ENCODE peak calls at places on chromosomes 6 and 20, in nine cellular contexts. One of them, this sample, is unnamed.

GRCh38 chr6:136365781-136366354 is 76.2 kb upstream of the BCLAF1 start:
- DNase-seq in RWPE1: no peak
- DNase-seq in H1: no peak
- DNase-seq in IMR-90: peak
- DNase-seq in progenitor cell of endocrine pancreas: no peak
- DNase-seq in fibroblast of lung: no peak
- DNase-seq in mesothelial cell of epicardium: no peak
- DNase-seq in mammary epithelial cell: no peak
- DNase-seq in epithelial cell of esophagus: peak
- DNase-seq in this sample: no peak

GRCh38 chr6:10381133-10381829 is 33.6 kb downstream of the TFAP2A start:
- DNase-seq in RWPE1: no peak
- DNase-seq in H1: no peak
- DNase-seq in IMR-90: no peak
- DNase-seq in progenitor cell of endocrine pancreas: no peak
- DNase-seq in fibroblast of lung: no peak
- DNase-seq in mesothelial cell of epicardium: no peak
- DNase-seq in mammary epithelial cell: no peak
- DNase-seq in epithelial cell of esophagus: no peak
- DNase-seq in this sample: no peak

GRCh38 chr6:116363759-116364158 is 7.0 kb upstream of the DSE start:
- DNase-seq in RWPE1: no peak
- DNase-seq in H1: no peak
- DNase-seq in IMR-90: peak
- DNase-seq in progenitor cell of endocrine pancreas: no peak
- DNase-seq in fibroblast of lung: peak
- DNase-seq in mesothelial cell of epicardium: no peak
- DNase-seq in mammary epithelial cell: no peak
- DNase-seq in epithelial cell of esophagus: peak
- DNase-seq in this sample: no peak

GRCh38 chr20:32467506-32468312 is 109.6 kb downstream of the ASXL1 start:
- DNase-seq in RWPE1: no peak
- DNase-seq in H1: no peak
- DNase-seq in IMR-90: no peak
- DNase-seq in progenitor cell of endocrine pancreas: no peak
- DNase-seq in fibroblast of lung: no peak
- DNase-seq in mesothelial cell of epicardium: no peak
- DNase-seq in mammary epithelial cell: no peak
- DNase-seq in epithelial cell of esophagus: no peak
- DNase-seq in this sample: no peak

GRCh38 chr6:152265651-152266050 is 371.5 kb downstream of the SYNE1 start:
- DNase-seq in RWPE1: no peak
- DNase-seq in H1: no peak
- DNase-seq in IMR-90: no peak
- DNase-seq in progenitor cell of endocrine pancreas: no peak
- DNase-seq in fibroblast of lung: no peak
- DNase-seq in mesothelial cell of epicardium: no peak
- DNase-seq in mammary epithelial cell: no peak
- DNase-seq in epithelial cell of esophagus: no peak
- DNase-seq in this sample: no peak

GRCh38 chr6:130913119-130913518 is 85.9 kb downstream of the SMLR1 start:
- DNase-seq in RWPE1: no peak
- DNase-seq in H1: no peak
- DNase-seq in IMR-90: no peak
- DNase-seq in progenitor cell of endocrine pancreas: no peak
- DNase-seq in fibroblast of lung: no peak
- DNase-seq in mesothelial cell of epicardium: no peak
- DNase-seq in mammary epithelial cell: peak
- DNase-seq in epithelial cell of esophagus: peak
- DNase-seq in this sample: no peak

GRCh38 chr6:104252276-104252675 is 607.4 kb downstream of the HACE1 start:
- DNase-seq in RWPE1: peak
- DNase-seq in H1: no peak
- DNase-seq in IMR-90: no peak
- DNase-seq in progenitor cell of endocrine pancreas: no peak
- DNase-seq in fibroblast of lung: no peak
- DNase-seq in mesothelial cell of epicardium: no peak
- DNase-seq in mammary epithelial cell: peak
- DNase-seq in epithelial cell of esophagus: peak
- DNase-seq in this sample: no peak

GRCh38 chr20:20946122-20946759 is 159.9 kb downstream of the LINC00237 start:
- DNase-seq in RWPE1: no peak
- DNase-seq in H1: no peak
- DNase-seq in IMR-90: no peak
- DNase-seq in progenitor cell of endocrine pancreas: no peak
- DNase-seq in fibroblast of lung: peak
- DNase-seq in mesothelial cell of epicardium: no peak
- DNase-seq in mammary epithelial cell: peak
- DNase-seq in epithelial cell of esophagus: peak
- DNase-seq in this sample: no peak

GRCh38 chr20:32522775-32523612 is 62.1 kb downstream of the NOL4L start:
- DNase-seq in RWPE1: no peak
- DNase-seq in H1: no peak
- DNase-seq in IMR-90: peak
- DNase-seq in progenitor cell of endocrine pancreas: no peak
- DNase-seq in fibroblast of lung: peak
- DNase-seq in mesothelial cell of epicardium: no peak
- DNase-seq in mammary epithelial cell: no peak
- DNase-seq in epithelial cell of esophagus: peak
- DNase-seq in this sample: no peak

GRCh38 chr6:169223006-169223405 is 30.6 kb downstream of the THBS2 start:
- DNase-seq in RWPE1: no peak
- DNase-seq in H1: no peak
- DNase-seq in IMR-90: no peak
- DNase-seq in progenitor cell of endocrine pancreas: no peak
- DNase-seq in fibroblast of lung: no peak
- DNase-seq in mesothelial cell of epicardium: no peak
- DNase-seq in mammary epithelial cell: no peak
- DNase-seq in epithelial cell of esophagus: no peak
- DNase-seq in this sample: no peak

GRCh38 chr6:142118926-142119325 is 13.8 kb upstream of the GJE1 start:
- DNase-seq in RWPE1: no peak
- DNase-seq in H1: no peak
- DNase-seq in IMR-90: peak
- DNase-seq in progenitor cell of endocrine pancreas: no peak
- DNase-seq in fibroblast of lung: no peak
- DNase-seq in mesothelial cell of epicardium: no peak
- DNase-seq in mammary epithelial cell: no peak
- DNase-seq in epithelial cell of esophagus: peak
- DNase-seq in this sample: no peak

GRCh38 chr6:105432797-105433196 is 29.9 kb upstream of the PREP start:
- DNase-seq in RWPE1: peak
- DNase-seq in H1: no peak
- DNase-seq in IMR-90: peak
- DNase-seq in progenitor cell of endocrine pancreas: no peak
- DNase-seq in fibroblast of lung: peak
- DNase-seq in mesothelial cell of epicardium: no peak
- DNase-seq in mammary epithelial cell: peak
- DNase-seq in epithelial cell of esophagus: peak
- DNase-seq in this sample: peak

GRCh38 chr6:11615214-11615602 is 77.7 kb downstream of the TMEM170B start:
- DNase-seq in RWPE1: no peak
- DNase-seq in H1: no peak
- DNase-seq in IMR-90: peak
- DNase-seq in progenitor cell of endocrine pancreas: no peak
- DNase-seq in fibroblast of lung: peak
- DNase-seq in mesothelial cell of epicardium: no peak
- DNase-seq in mammary epithelial cell: peak
- DNase-seq in epithelial cell of esophagus: peak
- DNase-seq in this sample: no peak

GRCh38 chr6:6595025-6595424 is 6.5 kb downstream of the LY86 start:
- DNase-seq in RWPE1: no peak
- DNase-seq in H1: no peak
- DNase-seq in IMR-90: no peak
- DNase-seq in progenitor cell of endocrine pancreas: no peak
- DNase-seq in fibroblast of lung: no peak
- DNase-seq in mesothelial cell of epicardium: no peak
- DNase-seq in mammary epithelial cell: no peak
- DNase-seq in epithelial cell of esophagus: no peak
- DNase-seq in this sample: no peak
- TF ChIP-seq CTCF in RWPE1: no peak
- TF ChIP-seq CTCF in H1: no peak
- TF ChIP-seq CTCF in IMR-90: no peak
- TF ChIP-seq CTCF in progenitor cell of endocrine pancreas: no peak
- TF ChIP-seq CTCF in fibroblast of lung: no peak
- TF ChIP-seq CTCF in mesothelial cell of epicardium: no peak
- TF ChIP-seq CTCF in mammary epithelial cell: no peak
- TF ChIP-seq CTCF in epithelial cell of esophagus: no peak
- TF ChIP-seq CTCF in this sample: no peak

GRCh38 chr6:161743526-161744196 is 469.8 kb upstream of the AGPAT4 start:
- DNase-seq in RWPE1: no peak
- DNase-seq in H1: no peak
- DNase-seq in IMR-90: no peak
- DNase-seq in progenitor cell of endocrine pancreas: no peak
- DNase-seq in fibroblast of lung: no peak
- DNase-seq in mesothelial cell of epicardium: no peak
- DNase-seq in mammary epithelial cell: no peak
- DNase-seq in epithelial cell of esophagus: no peak
- DNase-seq in this sample: no peak

GRCh38 chr6:161748535-161749386 is 474.9 kb upstream of the AGPAT4 start:
- DNase-seq in RWPE1: peak
- DNase-seq in H1: peak
- DNase-seq in IMR-90: no peak
- DNase-seq in progenitor cell of endocrine pancreas: peak
- DNase-seq in fibroblast of lung: peak
- DNase-seq in mesothelial cell of epicardium: peak
- DNase-seq in mammary epithelial cell: no peak
- DNase-seq in epithelial cell of esophagus: peak
- DNase-seq in this sample: peak

GRCh38 chr6:161744211-161745067 is 470.6 kb upstream of the AGPAT4 start:
- DNase-seq in RWPE1: no peak
- DNase-seq in H1: no peak
- DNase-seq in IMR-90: no peak
- DNase-seq in progenitor cell of endocrine pancreas: no peak
- DNase-seq in fibroblast of lung: peak
- DNase-seq in mesothelial cell of epicardium: no peak
- DNase-seq in mammary epithelial cell: no peak
- DNase-seq in epithelial cell of esophagus: no peak
- DNase-seq in this sample: no peak

GRCh38 chr6:161745128-161745527 is 471.3 kb upstream of the AGPAT4 start:
- DNase-seq in RWPE1: no peak
- DNase-seq in H1: no peak
- DNase-seq in IMR-90: no peak
- DNase-seq in progenitor cell of endocrine pancreas: no peak
- DNase-seq in fibroblast of lung: no peak
- DNase-seq in mesothelial cell of epicardium: no peak
- DNase-seq in mammary epithelial cell: no peak
- DNase-seq in epithelial cell of esophagus: no peak
- DNase-seq in this sample: no peak

GRCh38 chr6:161745594-161745993 is 471.7 kb upstream of the AGPAT4 start:
- DNase-seq in RWPE1: no peak
- DNase-seq in H1: no peak
- DNase-seq in IMR-90: no peak
- DNase-seq in progenitor cell of endocrine pancreas: no peak
- DNase-seq in fibroblast of lung: peak
- DNase-seq in mesothelial cell of epicardium: no peak
- DNase-seq in mammary epithelial cell: no peak
- DNase-seq in epithelial cell of esophagus: no peak
- DNase-seq in this sample: no peak
- TF ChIP-seq CTCF in RWPE1: no peak
- TF ChIP-seq CTCF in H1: no peak
- TF ChIP-seq CTCF in IMR-90: no peak
- TF ChIP-seq CTCF in progenitor cell of endocrine pancreas: no peak
- TF ChIP-seq CTCF in fibroblast of lung: no peak
- TF ChIP-seq CTCF in mesothelial cell of epicardium: no peak
- TF ChIP-seq CTCF in mammary epithelial cell: no peak
- TF ChIP-seq CTCF in epithelial cell of esophagus: no peak
- TF ChIP-seq CTCF in this sample: no peak

GRCh38 chr20:1397710-1398109 is 4.9 kb upstream of the FKBP1A start:
- DNase-seq in RWPE1: no peak
- DNase-seq in H1: no peak
- DNase-seq in IMR-90: peak
- DNase-seq in progenitor cell of endocrine pancreas: no peak
- DNase-seq in fibroblast of lung: no peak
- DNase-seq in mesothelial cell of epicardium: no peak
- DNase-seq in mammary epithelial cell: no peak
- DNase-seq in epithelial cell of esophagus: no peak
- DNase-seq in this sample: no peak
- TF ChIP-seq CTCF in RWPE1: no peak
- TF ChIP-seq CTCF in H1: no peak
- TF ChIP-seq CTCF in IMR-90: peak
- TF ChIP-seq CTCF in progenitor cell of endocrine pancreas: no peak
- TF ChIP-seq CTCF in fibroblast of lung: peak
- TF ChIP-seq CTCF in mesothelial cell of epicardium: no peak
- TF ChIP-seq CTCF in mammary epithelial cell: no peak
- TF ChIP-seq CTCF in epithelial cell of esophagus: no peak
- TF ChIP-seq CTCF in this sample: no peak

GRCh38 chr20:2396241-2396814 is 15.6 kb downstream of the TGM6 start:
- DNase-seq in RWPE1: no peak
- DNase-seq in H1: no peak
- DNase-seq in IMR-90: no peak
- DNase-seq in progenitor cell of endocrine pancreas: no peak
- DNase-seq in fibroblast of lung: no peak
- DNase-seq in mesothelial cell of epicardium: no peak
- DNase-seq in mammary epithelial cell: no peak
- DNase-seq in epithelial cell of esophagus: no peak
- DNase-seq in this sample: no peak

GRCh38 chr20:2399390-2399789 is 18.7 kb downstream of the TGM6 start:
- DNase-seq in RWPE1: no peak
- DNase-seq in H1: no peak
- DNase-seq in IMR-90: no peak
- DNase-seq in progenitor cell of endocrine pancreas: no peak
- DNase-seq in fibroblast of lung: no peak
- DNase-seq in mesothelial cell of epicardium: no peak
- DNase-seq in mammary epithelial cell: no peak
- DNase-seq in epithelial cell of esophagus: no peak
- DNase-seq in this sample: no peak

GRCh38 chr20:2398453-2398852 is 17.8 kb downstream of the TGM6 start:
- DNase-seq in RWPE1: no peak
- DNase-seq in H1: no peak
- DNase-seq in IMR-90: no peak
- DNase-seq in progenitor cell of endocrine pancreas: no peak
- DNase-seq in fibroblast of lung: no peak
- DNase-seq in mesothelial cell of epicardium: no peak
- DNase-seq in mammary epithelial cell: no peak
- DNase-seq in epithelial cell of esophagus: no peak
- DNase-seq in this sample: no peak

GRCh38 chr20:2397091-2397490 is 16.4 kb downstream of the TGM6 start:
- DNase-seq in RWPE1: no peak
- DNase-seq in H1: no peak
- DNase-seq in IMR-90: no peak
- DNase-seq in progenitor cell of endocrine pancreas: no peak
- DNase-seq in fibroblast of lung: no peak
- DNase-seq in mesothelial cell of epicardium: no peak
- DNase-seq in mammary epithelial cell: no peak
- DNase-seq in epithelial cell of esophagus: no peak
- DNase-seq in this sample: no peak

DNA sequence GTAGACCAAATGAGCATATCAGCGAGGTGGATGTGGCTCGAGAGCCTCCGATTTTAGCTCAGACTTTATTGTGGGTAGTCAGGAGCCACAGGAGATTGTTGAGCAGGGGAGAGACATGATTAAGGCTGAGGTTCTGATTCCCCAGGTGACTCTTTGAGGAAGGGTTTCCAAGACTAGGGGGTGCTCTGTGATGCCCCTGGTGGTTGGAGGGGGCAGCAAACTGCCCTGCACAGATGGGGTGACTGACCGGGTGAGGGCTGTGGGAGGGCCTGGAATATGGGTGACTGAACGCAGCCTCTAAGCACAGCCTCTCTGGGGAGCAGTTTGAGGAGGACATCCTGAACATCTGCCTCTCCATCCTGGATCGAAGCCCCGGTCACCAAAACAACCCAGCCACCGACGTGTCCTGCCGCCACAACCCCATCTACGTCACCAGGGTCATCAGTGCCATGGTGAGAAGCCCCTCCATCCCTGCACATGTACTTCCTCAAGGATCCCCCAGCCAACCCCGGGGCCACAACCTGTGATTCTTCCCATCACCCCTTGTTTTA is 17.0 kb downstream of the TGM6 start:
- DNase-seq in RWPE1: no peak
- DNase-seq in H1: no peak
- DNase-seq in IMR-90: no peak
- DNase-seq in progenitor cell of endocrine pancreas: no peak
- DNase-seq in fibroblast of lung: no peak
- DNase-seq in mesothelial cell of epicardium: no peak
- DNase-seq in mammary epithelial cell: no peak
- DNase-seq in epithelial cell of esophagus: no peak
- DNase-seq in this sample: no peak
- TF ChIP-seq CTCF in RWPE1: no peak
- TF ChIP-seq CTCF in H1: peak
- TF ChIP-seq CTCF in IMR-90: no peak
- TF ChIP-seq CTCF in progenitor cell of endocrine pancreas: peak
- TF ChIP-seq CTCF in fibroblast of lung: no peak
- TF ChIP-seq CTCF in mesothelial cell of epicardium: no peak
- TF ChIP-seq CTCF in mammary epithelial cell: no peak
- TF ChIP-seq CTCF in epithelial cell of esophagus: no peak
- TF ChIP-seq CTCF in this sample: no peak